ENCODE peak calls at places on chromosome 17, in four cellular contexts. G is HCT116, J is neuronal stem cell, K is heart left ventricle. S is an unnamed sample.
A peak's percentile ranks its signal among the peaks of the same experiment; 100 is the strongest.

GRCh38 chr17:74833501-74834361 is 26.0 kb downstream of the GRIN2C start:
- DNase-seq in K (no peak), G (no peak), J (no peak), S (no peak)

GRCh38 chr17:34254146-34254545 is 939 bp upstream of the CCL2 start:
- DNase-seq in K (no peak), G (no peak), J (no peak), S (no peak)

GRCh38 chr17:49969134-49969759 is at the start of gene DLX4:
- DNase-seq in J (no peak), K (no peak), G (no peak), S (no peak)

GRCh38 chr17:56914641-56915263 is 903 bp upstream of the TRIM25 start:
- DNase-seq in G (peak; percentile 33), K (no peak), J (no peak), S (no peak)

GRCh38 chr17:21174186-21174585 is 39.8 kb downstream of the TMEM11 start:
- DNase-seq in J (no peak), K (no peak), G (no peak), S (no peak)

GRCh38 chr17:37385439-37385990 is 9.7 kb downstream of the C17orf78 start:
- DNase-seq in K (no peak), G (no peak), J (no peak), S (no peak)

GRCh38 chr17:58575511-58575910 is 61.1 kb upstream of the MTMR4 start:
- DNase-seq in J (no peak), G (peak; percentile 29), K (no peak), S (no peak)

GRCh38 chr17:18262641-18263040 is 2.2 kb downstream of the MIEF2 start:
- DNase-seq in J (no peak), K (peak; percentile 67), G (no peak), S (no peak)

GRCh38 chr17:17429222-17429621 is 47.6 kb upstream of the MED9 start:
- DNase-seq in G (no peak), K (no peak), J (no peak), S (no peak)

GRCh38 chr17:17570207-17570797 is 21.2 kb downstream of the PEMT start:
- DNase-seq in K (peak; percentile 67), J (no peak), G (no peak), S (peak; percentile 72)

GRCh38 chr17:15896277-15896676 is 48.7 kb upstream of the ADORA2B start:
- DNase-seq in J (no peak), G (no peak), K (no peak), S (no peak)

GRCh38 chr17:67054011-67054591 is 9.7 kb downstream of the CACNG1 start:
- DNase-seq in J (no peak), G (no peak), K (no peak), S (no peak)

GRCh38 chr17:41211845-41212466 is 14.5 kb upstream of the KRTAP9-2 start:
- DNase-seq in G (peak; percentile 24), J (no peak), K (no peak), S (no peak)

GRCh38 chr17:56141046-56141839 is 12.0 kb upstream of the ANKFN1 start:
- DNase-seq in G (no peak), K (no peak), J (no peak), S (no peak)

GRCh38 chr17:65888649-65889048 is 303.3 kb downstream of the CEP112 start:
- DNase-seq in G (no peak), K (no peak), J (no peak), S (no peak)

GRCh38 chr17:72126575-72127486 is 6.0 kb downstream of the SOX9 start:
- DNase-seq in G (peak; percentile 91), J (no peak), K (no peak), S (no peak)

GRCh38 chr17:52648995-52649394 is 490.5 kb upstream of the CA10 start:
- DNase-seq in K (no peak), J (no peak), G (no peak), S (peak; percentile 5)

DNA sequence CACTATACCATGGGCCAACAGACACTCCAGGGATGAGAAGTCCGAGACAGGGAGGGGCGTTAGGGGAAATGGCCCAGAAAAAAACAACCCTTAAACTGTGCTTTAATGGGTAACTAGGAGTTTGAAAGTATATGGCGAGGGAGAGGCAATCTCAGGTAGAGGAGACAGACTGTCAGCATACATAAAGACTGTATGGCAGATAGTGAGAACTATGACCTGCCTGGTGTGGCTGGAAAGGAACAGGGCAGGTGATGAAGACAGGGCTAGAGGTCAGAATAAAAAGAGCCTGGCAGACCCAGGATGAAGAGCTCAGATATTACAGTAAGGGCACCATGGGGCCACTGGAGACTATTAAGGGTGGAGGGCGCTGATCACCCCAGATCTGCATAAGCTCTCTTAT is 8.1 kb downstream of the ZZEF1 start:
- DNase-seq in K (no peak), G (no peak), J (no peak), S (no peak)
- H3K27ac ChIP-seq in K (no peak overlapping the region), G (no peak overlapping the region), J (no peak overlapping the region), S (no peak overlapping the region)

DNA sequence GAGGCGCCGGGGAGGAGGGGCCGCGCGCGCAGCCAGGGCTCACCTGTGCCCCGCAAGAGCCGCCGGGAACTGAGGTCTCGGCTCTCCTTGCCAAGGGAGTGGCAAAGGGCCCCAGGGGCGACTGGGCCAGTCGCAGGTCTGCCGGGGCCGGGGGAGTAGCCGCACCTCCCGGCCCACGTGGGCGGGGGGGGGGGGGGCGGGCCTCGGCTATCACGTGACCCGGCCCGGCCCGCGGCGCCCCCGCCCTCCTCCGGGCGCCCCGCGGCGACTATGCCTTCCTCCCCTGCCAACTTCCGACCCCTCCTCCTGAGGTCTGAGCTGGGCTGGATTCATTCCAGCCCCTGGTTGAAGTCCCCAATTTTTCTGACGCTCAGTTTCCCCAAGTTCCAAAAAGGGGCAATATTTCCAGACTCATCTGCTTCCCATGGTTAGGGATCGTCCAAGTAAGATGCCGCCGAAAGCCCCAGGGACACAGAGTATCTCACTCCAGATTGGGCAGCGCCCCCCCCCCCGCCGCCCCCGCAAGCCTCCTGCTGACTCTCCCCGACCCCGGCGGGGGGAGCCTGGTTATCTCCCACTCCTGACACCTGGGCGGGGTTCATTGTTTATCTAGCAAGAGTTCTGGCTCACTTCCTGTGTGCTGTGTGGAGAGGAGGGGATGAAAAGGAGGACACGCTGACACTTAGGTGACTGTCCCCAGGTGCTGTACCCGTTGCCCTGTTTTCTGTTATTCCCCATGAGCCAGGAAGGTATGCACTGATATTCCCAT is at the start of gene TMC6:
- DNase-seq in J (peak; percentile 48), G (peak; percentile 64), K (peak; percentile 72), S (no peak)
- H3K4me1 ChIP-seq in J (peaks cover 16% of the 10 kb centered on the region), G (peaks cover 39% of the 10 kb centered on the region), K (peaks cover 68% of the 10 kb centered on the region), S (peaks cover 19% of the 10 kb centered on the region)

GRCh38 chr17:27603446-27603820 is 27.6 kb upstream of the LGALS9 start:
- DNase-seq in J (no peak), G (no peak), K (no peak), S (no peak)
- H3K27ac ChIP-seq in J (no peak overlapping the region), G (no peak overlapping the region), K (no peak overlapping the region), S (no peak overlapping the region)

GRCh38 chr17:33183487-33184026 is 109.5 kb downstream of the ASIC2 start:
- DNase-seq in J (no peak), K (no peak), G (no peak), S (no peak)

GRCh38 chr17:33175565-33175964 is 117.5 kb downstream of the ASIC2 start:
- DNase-seq in G (no peak), K (no peak), J (no peak), S (no peak)

GRCh38 chr17:33178641-33179040 is 114.5 kb downstream of the ASIC2 start:
- DNase-seq in J (no peak), K (no peak), G (no peak), S (no peak)
- H3K4me1 ChIP-seq in J (peaks cover 1% of the 10 kb centered on the region), K (no peaks in the 10 kb centered on the region), G (no peaks in the 10 kb centered on the region), S (no peaks in the 10 kb centered on the region)

DNA sequence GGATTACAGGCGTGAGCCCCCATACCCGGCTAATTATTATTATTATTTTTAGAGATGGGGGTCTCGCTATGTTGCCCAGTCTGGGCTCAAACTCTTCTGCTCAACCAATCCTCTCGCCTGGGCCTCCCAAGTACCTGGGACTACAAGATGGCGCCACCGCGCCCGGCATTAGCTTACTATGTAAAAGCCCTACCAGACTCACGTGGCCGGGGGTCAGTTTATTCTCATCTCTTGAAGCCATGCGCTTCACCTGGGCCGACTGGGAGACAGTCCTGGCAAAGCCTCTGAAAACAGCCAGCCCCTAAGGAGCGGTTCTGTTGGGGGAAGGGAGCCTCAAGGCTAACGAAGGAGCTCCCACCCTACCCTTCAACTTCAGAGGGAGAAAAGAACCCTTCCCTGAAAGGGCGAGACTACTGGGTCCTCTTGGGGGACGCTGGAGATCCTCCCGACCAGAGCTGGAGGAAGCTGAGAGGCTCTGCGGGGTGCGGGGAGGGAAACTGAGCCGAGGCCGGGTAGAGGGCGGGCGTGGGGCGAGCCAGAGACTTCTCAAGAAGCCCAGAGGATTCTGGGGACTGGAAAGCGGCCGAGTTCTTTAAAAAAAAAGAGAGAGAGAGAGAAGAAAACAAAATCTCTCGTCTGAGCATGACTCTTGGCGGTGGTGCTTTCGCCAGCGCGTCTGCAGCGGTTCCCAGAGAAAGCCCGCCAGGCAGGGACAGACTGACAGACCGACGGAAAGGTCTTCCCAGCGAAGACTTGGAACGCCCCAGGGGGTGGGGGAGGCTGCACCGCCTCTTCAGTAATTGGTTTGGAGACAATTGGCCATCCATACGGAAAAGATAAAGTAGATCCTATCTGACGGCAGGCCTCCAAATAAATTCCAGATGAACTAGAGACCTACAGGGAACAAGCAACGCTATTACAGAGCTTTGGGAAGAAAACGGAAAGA is 5.6 kb upstream of the TUBG2 start:
- DNase-seq in G (no peak), J (no peak), K (peak; percentile 77), S (peak; percentile 87)
- H3K27ac ChIP-seq in G (no peak overlapping the region), J (peak overlapping the region; percentile 54), K (peak overlapping the region; percentile 58), S (no peak overlapping the region)

GRCh38 chr17:77377836-77378235 is 237.1 kb downstream of the SEC14L1 start:
- DNase-seq in J (no peak), K (no peak), G (no peak), S (no peak)
- H3K4me1 ChIP-seq in J (peaks cover 62% of the 10 kb centered on the region), K (peaks cover 82% of the 10 kb centered on the region), G (peaks cover 5% of the 10 kb centered on the region), S (peaks cover 54% of the 10 kb centered on the region)

GRCh38 chr17:70310251-70310672 is 140.9 kb downstream of the KCNJ2 start:
- DNase-seq in J (no peak), K (peak; percentile 49), G (no peak), S (no peak)
- H3K27ac ChIP-seq in J (no peak overlapping the region), K (peak overlapping the region; percentile 40), G (no peak overlapping the region), S (no peak overlapping the region)